ENCODE peak calls at places on chromosome 11, in seven cellular contexts. G, W, Z, J, C, B and Y are unnamed samples.

GRCh38 chr11:35593143-35593542 is 25.1 kb upstream of the FJX1 start:
- DNase-seq in G (no peak), W (peak; percentile 83), Z (no peak), J (no peak), C (no peak), B (no peak), Y (no peak)

GRCh38 chr11:119755351-119756071 is 26.5 kb upstream of the NECTIN1 start:
- DNase-seq in G (peak; percentile 65), W (no peak), Z (no peak), J (no peak), C (peak; percentile 31), B (no peak), Y (no peak)

GRCh38 chr11:101441747-101442146 is 142.1 kb downstream of the TRPC6 start:
- DNase-seq in G (no peak), W (no peak), Z (peak; percentile 39), J (no peak), C (peak; percentile 62), B (no peak), Y (peak; percentile 54)

GRCh38 chr11:134275534-134276395 is at the start of gene GLB1L3:
- DNase-seq in G (peak; percentile 80), W (no peak), Z (no peak), J (no peak), C (no peak), B (no peak), Y (no peak)

GRCh38 chr11:106152013-106152412 is 74.6 kb downstream of the AASDHPPT start:
- DNase-seq in G (peak; percentile 49), W (peak; percentile 17), Z (no peak), J (no peak), C (no peak), B (no peak), Y (no peak)

GRCh38 chr11:47918882-47919495 is 61.4 kb upstream of the PTPRJ start:
- DNase-seq in G (no peak), W (peak; percentile 60), Z (no peak), J (no peak), C (no peak), B (no peak), Y (no peak)

GRCh38 chr11:70323811-70324210 is 53.3 kb downstream of the PPFIA1 start:
- DNase-seq in G (no peak), W (peak; percentile 44), Z (no peak), J (no peak), C (no peak), B (no peak), Y (no peak)

GRCh38 chr11:17734418-17734911 is at the start of gene KCNC1:
- DNase-seq in G (peak; percentile 77), W (peak; percentile 34), Z (no peak), J (peak; percentile 71), C (peak; percentile 50), B (no peak), Y (no peak)

GRCh38 chr11:76763573-76764348 is 19.4 kb upstream of the TSKU start:
- DNase-seq in G (no peak), W (peak; percentile 95), Z (no peak), J (no peak), C (no peak), B (no peak), Y (no peak)

GRCh38 chr11:4467043-4467442 is 15.4 kb upstream of the OR52K1 start:
- DNase-seq in G (no peak), W (no peak), Z (no peak), J (no peak), C (no peak), B (no peak), Y (no peak)

GRCh38 chr11:126410649-126411048 is 55.2 kb downstream of the ST3GAL4 start:
- DNase-seq in G (no peak), W (peak; percentile 22), Z (no peak), J (peak; percentile 37), C (no peak), B (no peak), Y (peak; percentile 80)

GRCh38 chr11:61967924-61968757 is 707 bp upstream of the FTH1 start:
- DNase-seq in G (peak; percentile 79), W (no peak), Z (no peak), J (peak; percentile 88), C (peak; percentile 56), B (peak; percentile 54), Y (peak; percentile 51)

GRCh38 chr11:64314146-64314804 is 3.1 kb downstream of the TRMT112 start:
- DNase-seq in G (no peak), W (no peak), Z (no peak), J (no peak), C (no peak), B (no peak), Y (no peak)

GRCh38 chr11:8038811-8039529 is 42.0 kb upstream of the TUB start:
- DNase-seq in G (no peak), W (no peak), Z (no peak), J (peak; percentile 32), C (no peak), B (no peak), Y (no peak)

GRCh38 chr11:33703771-33704170 is 3.1 kb upstream of the C11orf91 start:
- DNase-seq in G (no peak), W (peak; percentile 35), Z (no peak), J (peak; percentile 79), C (no peak), B (no peak), Y (no peak)

GRCh38 chr11:120995184-120995583 is 28.7 kb upstream of the TBCEL start:
- DNase-seq in G (no peak), W (no peak), Z (no peak), J (no peak), C (no peak), B (no peak), Y (no peak)

GRCh38 chr11:29231586-29231985 is 785.2 kb downstream of the KCNA4 start:
- DNase-seq in G (no peak), W (no peak), Z (no peak), J (no peak), C (no peak), B (no peak), Y (no peak)

GRCh38 chr11:95229199-95230053 is 1.6 kb downstream of the SESN3 start:
- DNase-seq in G (no peak), W (peak; percentile 13), Z (no peak), J (no peak), C (no peak), B (no peak), Y (no peak)

GRCh38 chr11:118899706-118900360 is 16.1 kb downstream of the CXCR5 start:
- DNase-seq in G (no peak), W (no peak), Z (no peak), J (peak; percentile 60), C (no peak), B (no peak), Y (no peak)

GRCh38 chr11:17479284-17480214 is 2.9 kb upstream of the ABCC8 start:
- DNase-seq in G (peak; percentile 94), W (no peak), Z (no peak), J (no peak), C (no peak), B (no peak), Y (no peak)

GRCh38 chr11:72292106-72292790 is 48.3 kb upstream of the PHOX2A start:
- DNase-seq in G (peak; percentile 34), W (no peak), Z (no peak), J (peak; percentile 8), C (no peak), B (no peak), Y (no peak)

GRCh38 chr11:128939591-128939990 is 3.1 kb downstream of the TP53AIP1 start:
- DNase-seq in G (no peak), W (peak; percentile 25), Z (no peak), J (no peak), C (no peak), B (no peak), Y (no peak)

GRCh38 chr11:65488273-65489058 is 10.4 kb upstream of the MALAT1 start:
- DNase-seq in G (no peak), W (peak; percentile 71), Z (no peak), J (peak; percentile 91), C (no peak), B (peak; percentile 63), Y (no peak)
- H3K27ac ChIP-seq in G (peak overlapping the region; percentile 97), W (peak overlapping the region; percentile 85), Z (peak overlapping the region; percentile 99), J (peak overlapping the region; percentile 98), C (peak overlapping the region; percentile 98), B (peak overlapping the region; percentile 65), Y (peak overlapping the region; percentile 99)

GRCh38 chr11:67691149-67691548 is 16.7 kb upstream of the ALDH3B2 start:
- DNase-seq in G (no peak), W (no peak), Z (no peak), J (no peak), C (no peak), B (peak; percentile 63), Y (no peak)
- TF ChIP-seq CTCF in G (peak; percentile 52), W (no peak), Z (no peak), J (peak; percentile 20), C (peak; percentile 23), B (peak; percentile 92), Y (peak; percentile 37)

DNA sequence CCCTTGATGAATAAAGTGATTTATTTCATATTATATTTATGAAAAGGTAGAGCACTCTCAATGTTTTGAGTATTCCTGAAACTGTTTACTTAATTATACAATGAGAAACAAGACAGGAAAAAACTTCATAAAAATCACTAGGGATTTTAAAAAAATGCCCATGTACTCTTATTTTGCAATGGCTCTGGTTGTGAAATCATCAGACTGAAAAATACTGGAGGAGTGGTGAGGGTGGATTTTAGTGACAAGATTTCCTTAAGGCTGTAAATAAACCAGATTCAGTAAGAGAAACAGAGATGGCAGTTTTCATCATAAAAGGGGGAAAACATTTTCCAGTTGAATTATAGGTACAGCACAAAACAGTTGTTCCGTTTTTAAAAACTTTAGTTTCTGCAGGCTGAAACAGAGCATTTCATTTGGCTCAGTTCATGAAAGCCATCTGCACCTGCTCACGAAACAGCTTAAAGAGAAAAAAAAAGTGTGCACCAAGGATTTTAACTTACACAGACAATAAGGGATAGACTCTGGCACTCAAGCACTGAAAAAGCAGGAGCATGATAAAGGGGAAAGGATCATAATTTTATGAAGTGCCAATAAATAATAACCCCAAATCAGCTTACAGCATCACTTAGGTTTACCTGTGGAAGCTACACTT is 100.7 kb downstream of the MAML2 start:
- DNase-seq in G (no peak), W (no peak), Z (no peak), J (no peak), C (no peak), B (peak; percentile 21), Y (no peak)
- H3K4me1 ChIP-seq in G (peaks cover 19% of the 10 kb centered on the region), W (peaks cover 22% of the 10 kb centered on the region), Z (peaks cover 45% of the 10 kb centered on the region), J (peaks cover 11% of the 10 kb centered on the region), C (peaks cover 32% of the 10 kb centered on the region), B (peaks cover 24% of the 10 kb centered on the region), Y (peaks cover 46% of the 10 kb centered on the region)

GRCh38 chr11:125165664-125166346 is 1.3 kb downstream of the PKNOX2 start:
- DNase-seq in G (no peak), W (peak; percentile 33), Z (no peak), J (no peak), C (no peak), B (no peak), Y (no peak)
- H3K27ac ChIP-seq in G (peak overlapping the region; percentile 86), W (peak overlapping the region; percentile 80), Z (peak overlapping the region; percentile 81), J (peak overlapping the region; percentile 48), C (no peak overlapping the region), B (no peak overlapping the region), Y (peak overlapping the region; percentile 87)

DNA sequence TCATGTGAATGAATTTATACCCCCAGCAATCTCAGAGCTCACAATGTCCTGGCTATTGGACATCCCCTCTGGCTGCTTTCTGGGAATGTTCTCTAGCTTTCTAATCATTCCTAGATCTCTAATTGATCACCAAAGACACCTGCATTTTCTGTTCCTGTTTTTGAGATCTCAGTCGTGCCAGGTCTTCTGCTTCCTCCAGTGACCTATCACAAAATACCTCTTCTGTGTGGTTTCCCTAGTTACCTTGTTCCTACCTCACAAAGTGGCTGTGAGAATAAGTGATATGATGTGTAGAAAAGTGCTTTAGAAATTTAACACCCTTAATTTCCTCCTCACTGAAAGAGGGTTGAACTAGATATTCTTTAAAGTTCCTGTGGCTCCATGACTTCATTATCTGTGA is 92.2 kb downstream of the LUZP2 start:
- DNase-seq in G (no peak), W (no peak), Z (no peak), J (no peak), C (no peak), B (no peak), Y (no peak)
- TF ChIP-seq CTCF in G (no peak), W (no peak), Z (no peak), J (no peak), C (no peak), B (no peak), Y (no peak)